ENCODE peak calls at places on chromosome X, in nine cellular contexts. Y is glomerular endothelial cell; T is stimulated activated CD4-positive, alpha-beta T cell treated with anti-CD3 and anti-CD28 coated beads, TNF-alpha, amount 100 ng/mL, for 4 hours; S is hippocampal formation; W is GM04504; H is osteocyte; P is fibroblast of pulmonary artery; U is NCI-H446; Q is globus pallidus. V is an unnamed sample.

GRCh38 chrX:117743469-117744251 is 372.9 kb downstream of the KLHL13 start:
- DNase-seq in Y (no peak), W (no peak), S (no peak), T (no peak), H (no peak), Q (peak; percentile 2), P (no peak), U (no peak), V (peak; percentile 16)

GRCh38 chrX:2184089-2184488 is 316.7 kb downstream of the DHRSX start:
- DNase-seq in H (no peak), T (no peak), Y (no peak), S (no peak), U (no peak), W (no peak), P (no peak), Q (no peak), V (no peak)

GRCh38 chrX:145630081-145630480 is 187.5 kb upstream of the SLITRK2 start:
- DNase-seq in W (no peak), T (no peak), Q (no peak), P (no peak), H (no peak), Y (no peak), U (no peak), S (no peak), V (no peak)

GRCh38 chrX:49710744-49711319 is 15.0 kb upstream of the PAGE1 start:
- DNase-seq in W (no peak), Y (no peak), H (no peak), P (no peak), S (no peak), U (no peak), T (no peak), Q (no peak), V (no peak)

GRCh38 chrX:106698693-106699092 is 27.8 kb upstream of the RNF128 start:
- DNase-seq in P (peak; percentile 49), U (no peak), Q (no peak), Y (no peak), H (no peak), S (no peak), T (no peak), W (no peak), V (no peak)

GRCh38 chrX:47390676-47391234 is 20.4 kb downstream of the ZNF157 start:
- DNase-seq in U (no peak), W (no peak), Q (no peak), T (no peak), S (no peak), Y (no peak), P (no peak), H (no peak), V (no peak)

GRCh38 chrX:45850775-45851433 is 650.2 kb upstream of the DIPK2B start:
- DNase-seq in Y (no peak), U (no peak), W (no peak), H (no peak), Q (no peak), T (peak; percentile 6), P (peak; percentile 27), S (no peak), V (no peak)

GRCh38 chrX:74506310-74507115 is 85.2 kb downstream of the SLC16A2 start:
- DNase-seq in U (no peak), P (no peak), W (no peak), H (no peak), T (no peak), Q (no peak), Y (no peak), S (no peak), V (no peak)

GRCh38 chrX:114581528-114582263 is 2.2 kb upstream of the HTR2C start:
- DNase-seq in U (no peak), H (no peak), S (no peak), T (no peak), P (no peak), Q (no peak), W (no peak), Y (no peak), V (no peak)

GRCh38 chrX:1493877-1494510 is 41.3 kb upstream of the ASMTL start:
- DNase-seq in T (no peak), U (no peak), H (peak; percentile 77), S (no peak), Q (no peak), W (no peak), Y (no peak), P (no peak), V (no peak)

GRCh38 chrX:40094900-40095587 is 2.7 kb downstream of the BCOR start:
- DNase-seq in P (no peak), S (no peak), T (no peak), W (no peak), U (no peak), H (no peak), Q (peak; percentile 47), Y (no peak), V (no peak)

GRCh38 chrX:111349934-111350333 is 62.1 kb downstream of the DCX start:
- DNase-seq in T (no peak), P (no peak), S (no peak), W (no peak), Y (no peak), H (no peak), U (no peak), Q (no peak), V (no peak)

GRCh38 chrX:119516157-119516702 is 48.0 kb downstream of the SLC25A5 start:
- DNase-seq in Q (peak; percentile 68), S (peak; percentile 59), U (no peak), T (peak; percentile 5), H (no peak), Y (peak; percentile 37), P (peak; percentile 78), W (peak; percentile 32), V (peak; percentile 45)

GRCh38 chrX:130539721-130540321 is 138.0 kb downstream of the RBMX2 start:
- DNase-seq in W (no peak), T (peak; percentile 0), Y (peak; percentile 5), U (peak; percentile 13), H (no peak), S (peak; percentile 29), Q (peak; percentile 45), P (peak; percentile 57), V (peak; percentile 45)

GRCh38 chrX:427812-428725 is 41.4 kb upstream of the PPP2R3B start:
- DNase-seq in Y (no peak), Q (no peak), P (peak; percentile 17), T (no peak), S (no peak), H (no peak), W (peak; percentile 10), U (no peak), V (no peak)